ENCODE peak calls at places on chromosome 18, in seven cellular contexts. Q is GM23248, H is right atrium auricular region, V is IMR-90, N is body of pancreas, R is SJSA1, Z is stomach. P is an unnamed sample.

GRCh38 chr18:2961828-2962227 is 51.1 kb downstream of the LPIN2 start:
- DNase-seq in Q (peak; percentile 57), H (no peak), V (peak; percentile 55), N (no peak), R (no peak), Z (no peak), P (no peak)

GRCh38 chr18:69383191-69383590 is 17.5 kb upstream of the DOK6 start:
- DNase-seq in Q (peak; percentile 66), H (no peak), V (no peak), N (no peak), R (no peak), Z (no peak), P (no peak)

GRCh38 chr18:37778417-37779165 is 213.0 kb upstream of the CELF4 start:
- DNase-seq in Q (peak; percentile 65), H (no peak), V (no peak), N (peak; percentile 73), R (peak; percentile 53), Z (peak; percentile 46), P (peak; percentile 64)

GRCh38 chr18:9094307-9095226 is 7.9 kb upstream of the NDUFV2 start:
- DNase-seq in Q (peak; percentile 82), H (no peak), V (peak; percentile 94), N (no peak), R (peak; percentile 92), Z (no peak), P (no peak)

GRCh38 chr18:78722959-78723706 is 256.5 kb upstream of the SALL3 start:
- DNase-seq in Q (no peak), H (no peak), V (no peak), N (no peak), R (no peak), Z (peak; percentile 8), P (no peak)

GRCh38 chr18:76480913-76481312 is 14.1 kb downstream of the ZNF516 start:
- DNase-seq in Q (no peak), H (peak; percentile 55), V (no peak), N (no peak), R (no peak), Z (no peak), P (no peak)

GRCh38 chr18:34085140-34085739 is 139.5 kb downstream of the NOL4 start:
- DNase-seq in Q (no peak), H (no peak), V (no peak), N (no peak), R (no peak), Z (no peak), P (no peak)

GRCh38 chr18:77103181-77103875 is 29.3 kb downstream of the MBP start:
- DNase-seq in Q (peak; percentile 63), H (peak; percentile 73), V (peak; percentile 60), N (no peak), R (no peak), Z (no peak), P (no peak)

GRCh38 chr18:76459687-76460350 is 35.2 kb downstream of the ZNF516 start:
- DNase-seq in Q (peak; percentile 99), H (peak; percentile 82), V (peak; percentile 100), N (peak; percentile 69), R (peak; percentile 96), Z (peak; percentile 61), P (peak; percentile 79)

GRCh38 chr18:29154196-29154757 is 977.3 kb upstream of the CDH2 start:
- DNase-seq in Q (peak; percentile 71), H (no peak), V (peak; percentile 49), N (no peak), R (no peak), Z (no peak), P (no peak)

GRCh38 chr18:37668971-37669747 is 103.6 kb upstream of the CELF4 start:
- DNase-seq in Q (no peak), H (no peak), V (no peak), N (no peak), R (no peak), Z (no peak), P (peak; percentile 44)

GRCh38 chr18:61870151-61870550 is 22.7 kb downstream of the RNF152 start:
- DNase-seq in Q (peak; percentile 8), H (no peak), V (peak; percentile 92), N (no peak), R (peak; percentile 83), Z (no peak), P (no peak)
- H3K27ac ChIP-seq in Q (no peak overlapping the region), H (no peak overlapping the region), V (peak overlapping the region; percentile 14), N (peak overlapping the region; percentile 13), R (peak overlapping the region; percentile 62), Z (peak overlapping the region; percentile 5), P (peak overlapping the region; percentile 78)

GRCh38 chr18:48468151-48468550 is 59.0 kb upstream of the ZBTB7C start:
- DNase-seq in Q (peak; percentile 74), H (peak; percentile 50), V (no peak), N (no peak), R (peak; percentile 83), Z (no peak), P (no peak)
- H3K27me3 ChIP-seq in Q (no peaks in the 10 kb centered on the region), H (no peaks in the 10 kb centered on the region), V (peaks cover 30% of the 10 kb centered on the region), N (no peaks in the 10 kb centered on the region), R (no peaks in the 10 kb centered on the region), Z (no peaks in the 10 kb centered on the region), P (no peaks in the 10 kb centered on the region)

GRCh38 chr18:55317832-55318231 is 270.2 kb downstream of the TCF4 start:
- DNase-seq in Q (peak; percentile 59), H (no peak), V (no peak), N (no peak), R (no peak), Z (no peak), P (no peak)
- H3K4me3 ChIP-seq in Q (peak overlapping the region; percentile 87), H (peak overlapping the region; percentile 18), V (no peak overlapping the region), N (no peak overlapping the region), R (no peak overlapping the region), Z (no peak overlapping the region), P (no peak overlapping the region)

DNA sequence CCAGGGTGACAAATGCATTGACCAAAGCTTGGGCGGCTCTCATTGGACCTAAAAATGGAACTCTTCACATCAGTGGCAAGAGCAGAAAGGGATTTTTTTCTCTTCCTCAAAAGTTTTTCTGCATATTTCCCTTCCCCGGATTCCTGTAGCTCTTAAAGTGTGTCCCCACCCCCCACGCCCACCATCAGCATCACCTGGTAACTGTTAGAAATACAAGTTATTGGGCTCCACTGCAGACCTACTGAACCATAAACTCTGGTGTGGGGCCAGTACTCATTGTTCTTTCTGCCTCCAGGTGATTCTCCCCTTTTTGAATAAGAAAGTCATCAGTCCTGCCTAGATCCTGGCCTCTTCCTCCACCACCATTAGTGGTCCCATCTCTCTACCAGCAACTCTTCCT is 1.3 kb upstream of the MYO5B start:
- DNase-seq in Q (no peak), H (no peak), V (no peak), N (no peak), R (no peak), Z (no peak), P (no peak)
- H3K27ac ChIP-seq in Q (no peak overlapping the region), H (no peak overlapping the region), V (no peak overlapping the region), N (no peak overlapping the region), R (no peak overlapping the region), Z (no peak overlapping the region), P (no peak overlapping the region)

DNA sequence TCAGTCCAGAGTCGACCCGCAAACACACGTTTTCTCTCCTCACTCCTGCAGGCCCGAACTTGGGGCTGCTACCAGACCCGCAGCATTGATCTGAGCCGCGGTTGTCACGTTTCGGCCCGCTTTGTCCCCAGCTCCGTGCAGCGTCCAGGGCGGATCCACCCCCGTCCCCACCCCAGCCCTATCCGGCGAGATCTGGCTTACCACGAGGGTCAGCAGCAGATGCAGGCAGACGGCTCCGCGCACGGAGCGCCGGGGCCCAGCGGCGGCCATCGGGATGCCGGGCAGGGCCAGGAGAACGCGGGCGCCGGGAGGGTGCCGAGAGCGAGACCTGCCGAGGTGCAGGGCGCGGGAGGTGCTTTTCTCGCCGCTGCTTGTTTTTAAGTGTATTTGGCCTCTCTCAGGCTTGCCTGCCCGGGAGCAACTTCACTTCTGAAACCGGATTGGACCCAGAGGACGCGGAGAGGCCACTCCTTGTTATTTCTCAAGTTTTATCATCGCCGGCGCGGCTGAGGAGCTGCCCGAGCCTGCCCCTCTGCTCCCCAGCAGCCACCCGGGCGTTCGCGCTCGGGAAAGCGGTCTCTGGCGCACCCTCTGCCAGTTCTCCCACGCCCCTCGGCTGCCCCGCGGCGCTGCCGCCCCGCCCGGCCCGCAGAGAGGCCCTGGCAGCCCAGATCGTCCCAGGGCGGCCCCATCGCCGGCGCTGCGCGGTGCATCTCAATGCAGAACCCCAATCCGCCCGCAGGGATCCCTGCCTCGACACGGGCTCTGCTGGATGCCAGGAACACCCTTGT is at the start of gene DSC3:
- DNase-seq in Q (no peak), H (no peak), V (no peak), N (peak; percentile 36), R (peak; percentile 53), Z (no peak), P (no peak)
- H3K27me3 ChIP-seq in Q (peaks cover 36% of the 10 kb centered on the region), H (peaks cover 5% of the 10 kb centered on the region), V (peaks cover 21% of the 10 kb centered on the region), N (peaks cover 41% of the 10 kb centered on the region), R (no peaks in the 10 kb centered on the region), Z (peaks cover 50% of the 10 kb centered on the region), P (no peaks in the 10 kb centered on the region)

GRCh38 chr18:5895300-5895885 is at the start of gene TMEM200C:
- DNase-seq in Q (peak; percentile 36), H (no peak), V (peak; percentile 43), N (peak; percentile 48), R (peak; percentile 63), Z (no peak), P (no peak)

GRCh38 chr18:5892772-5893431 is 2.4 kb downstream of the TMEM200C start:
- DNase-seq in Q (no peak), H (no peak), V (peak; percentile 34), N (no peak), R (no peak), Z (no peak), P (no peak)

GRCh38 chr18:5894215-5894612 is 1.1 kb downstream of the TMEM200C start:
- DNase-seq in Q (no peak), H (no peak), V (peak; percentile 12), N (no peak), R (no peak), Z (no peak), P (no peak)

GRCh38 chr18:5894613-5895299 is 566 bp downstream of the TMEM200C start:
- DNase-seq in Q (peak; percentile 31), H (no peak), V (peak; percentile 18), N (peak; percentile 8), R (no peak), Z (no peak), P (no peak)

GRCh38 chr18:5895886-5896740 is 791 bp upstream of the TMEM200C start:
- DNase-seq in Q (peak; percentile 39), H (no peak), V (peak; percentile 74), N (peak; percentile 27), R (peak; percentile 74), Z (no peak), P (no peak)
- H3K4me3 ChIP-seq in Q (no peak overlapping the region), H (peak overlapping the region; percentile 51), V (peak overlapping the region; percentile 99), N (no peak overlapping the region), R (peak overlapping the region; percentile 72), Z (peak overlapping the region; percentile 55), P (peak overlapping the region; percentile 2)